ENCODE peak calls at places on chromosomes 5 and 9, in eight cellular contexts. One of them, this sample, is unnamed. For H3K4me1, the result is how much of the 10 kb centered on the place peaks cover.

GRCh38 chr5:77843570-77844407 is 67.7 kb upstream of the TBCA start:
- DNase-seq in tibial artery: no peak
- DNase-seq in right atrium auricular region: no peak
- DNase-seq in endothelial cell of umbilical vein: no peak
- DNase-seq in stomach: no peak
- DNase-seq in heart left ventricle: no peak
- DNase-seq in pancreas: no peak
- DNase-seq in psoas muscle: no peak
- DNase-seq in this sample: peak

GRCh38 chr5:3592298-3592697 is 3.3 kb upstream of the IRX1 start:
- DNase-seq in tibial artery: no peak
- DNase-seq in right atrium auricular region: no peak
- DNase-seq in stomach: no peak
- DNase-seq in endothelial cell of umbilical vein: no peak
- DNase-seq in psoas muscle: no peak
- DNase-seq in heart left ventricle: no peak
- DNase-seq in pancreas: no peak
- DNase-seq in this sample: no peak

GRCh38 chr5:104265531-104266130 is 703.0 kb upstream of the NUDT12 start:
- DNase-seq in pancreas: no peak
- DNase-seq in endothelial cell of umbilical vein: no peak
- DNase-seq in psoas muscle: no peak
- DNase-seq in right atrium auricular region: no peak
- DNase-seq in heart left ventricle: no peak
- DNase-seq in stomach: no peak
- DNase-seq in tibial artery: no peak
- DNase-seq in this sample: no peak

GRCh38 chr9:121660876-121661275 is 9.4 kb downstream of the DAB2IP start:
- DNase-seq in tibial artery: no peak
- DNase-seq in stomach: no peak
- DNase-seq in endothelial cell of umbilical vein: no peak
- DNase-seq in psoas muscle: no peak
- DNase-seq in heart left ventricle: no peak
- DNase-seq in pancreas: no peak
- DNase-seq in right atrium auricular region: no peak
- DNase-seq in this sample: no peak

GRCh38 chr5:179348011-179348530 is 2.8 kb upstream of the ADAMTS2 start:
- DNase-seq in heart left ventricle: no peak
- DNase-seq in psoas muscle: no peak
- DNase-seq in tibial artery: no peak
- DNase-seq in stomach: no peak
- DNase-seq in right atrium auricular region: no peak
- DNase-seq in pancreas: no peak
- DNase-seq in endothelial cell of umbilical vein: no peak
- DNase-seq in this sample: no peak

GRCh38 chr9:16521868-16522381 is 348.5 kb downstream of the BNC2 start:
- DNase-seq in right atrium auricular region: no peak
- DNase-seq in heart left ventricle: peak
- DNase-seq in psoas muscle: peak
- DNase-seq in pancreas: no peak
- DNase-seq in endothelial cell of umbilical vein: peak
- DNase-seq in tibial artery: peak
- DNase-seq in stomach: no peak
- DNase-seq in this sample: no peak

GRCh38 chr5:178207183-178207916 is 3.0 kb downstream of the HNRNPAB start:
- DNase-seq in tibial artery: no peak
- DNase-seq in right atrium auricular region: no peak
- DNase-seq in pancreas: peak
- DNase-seq in stomach: peak
- DNase-seq in heart left ventricle: no peak
- DNase-seq in psoas muscle: no peak
- DNase-seq in endothelial cell of umbilical vein: peak
- DNase-seq in this sample: peak

GRCh38 chr9:126373241-126373640 is 46.6 kb downstream of the MVB12B start:
- DNase-seq in tibial artery: no peak
- DNase-seq in right atrium auricular region: no peak
- DNase-seq in heart left ventricle: no peak
- DNase-seq in endothelial cell of umbilical vein: peak
- DNase-seq in pancreas: no peak
- DNase-seq in psoas muscle: no peak
- DNase-seq in stomach: no peak
- DNase-seq in this sample: no peak

GRCh38 chr5:55220433-55221185 is 6.5 kb downstream of the MCIDAS start:
- DNase-seq in tibial artery: no peak
- DNase-seq in endothelial cell of umbilical vein: no peak
- DNase-seq in psoas muscle: peak
- DNase-seq in heart left ventricle: no peak
- DNase-seq in stomach: peak
- DNase-seq in right atrium auricular region: no peak
- DNase-seq in pancreas: no peak
- DNase-seq in this sample: peak

GRCh38 chr5:82847564-82847963 is 229.6 kb downstream of the TMEM167A start:
- DNase-seq in heart left ventricle: no peak
- DNase-seq in psoas muscle: no peak
- DNase-seq in tibial artery: no peak
- DNase-seq in right atrium auricular region: no peak
- DNase-seq in pancreas: no peak
- DNase-seq in endothelial cell of umbilical vein: no peak
- DNase-seq in stomach: no peak
- DNase-seq in this sample: no peak

GRCh38 chr5:124660229-124661093 is 86.0 kb downstream of the ZNF608 start:
- DNase-seq in tibial artery: no peak
- DNase-seq in stomach: no peak
- DNase-seq in right atrium auricular region: no peak
- DNase-seq in pancreas: peak
- DNase-seq in endothelial cell of umbilical vein: no peak
- DNase-seq in heart left ventricle: no peak
- DNase-seq in psoas muscle: no peak
- DNase-seq in this sample: peak

GRCh38 chr5:134526483-134527155 is 1.1 kb downstream of the JADE2 start:
- DNase-seq in tibial artery: peak
- DNase-seq in pancreas: peak
- DNase-seq in endothelial cell of umbilical vein: peak
- DNase-seq in right atrium auricular region: peak
- DNase-seq in psoas muscle: peak
- DNase-seq in heart left ventricle: peak
- DNase-seq in stomach: peak
- DNase-seq in this sample: peak

GRCh38 chr9:75039804-75040203 is 11.7 kb upstream of the CARNMT1 start:
- DNase-seq in stomach: no peak
- DNase-seq in endothelial cell of umbilical vein: no peak
- DNase-seq in heart left ventricle: no peak
- DNase-seq in pancreas: no peak
- DNase-seq in psoas muscle: no peak
- DNase-seq in tibial artery: no peak
- DNase-seq in right atrium auricular region: no peak
- DNase-seq in this sample: no peak

GRCh38 chr5:5492087-5492933 is 69.8 kb downstream of the ICE1 start:
- DNase-seq in heart left ventricle: no peak
- DNase-seq in tibial artery: no peak
- DNase-seq in pancreas: peak
- DNase-seq in psoas muscle: no peak
- DNase-seq in endothelial cell of umbilical vein: peak
- DNase-seq in stomach: no peak
- DNase-seq in right atrium auricular region: no peak
- DNase-seq in this sample: no peak

GRCh38 chr5:91419571-91420537 is 36.7 kb upstream of the ARRDC3 start:
- DNase-seq in heart left ventricle: peak
- DNase-seq in right atrium auricular region: peak
- DNase-seq in endothelial cell of umbilical vein: peak
- DNase-seq in tibial artery: peak
- DNase-seq in psoas muscle: peak
- DNase-seq in pancreas: peak
- DNase-seq in stomach: peak
- DNase-seq in this sample: peak

GRCh38 chr5:57836331-57836730 is 353.7 kb upstream of the ACTBL2 start:
- DNase-seq in tibial artery: no peak
- DNase-seq in psoas muscle: no peak
- DNase-seq in right atrium auricular region: no peak
- DNase-seq in endothelial cell of umbilical vein: no peak
- DNase-seq in stomach: no peak
- DNase-seq in heart left ventricle: no peak
- DNase-seq in pancreas: no peak
- DNase-seq in this sample: no peak

GRCh38 chr5:142803428-142804111 is 33.4 kb downstream of the ARHGAP26 start:
- DNase-seq in tibial artery: no peak
- DNase-seq in psoas muscle: peak
- DNase-seq in endothelial cell of umbilical vein: peak
- DNase-seq in heart left ventricle: peak
- DNase-seq in stomach: no peak
- DNase-seq in pancreas: no peak
- DNase-seq in right atrium auricular region: peak
- DNase-seq in this sample: no peak

GRCh38 chr9:105403552-105404246 is 44.1 kb upstream of the FSD1L start:
- DNase-seq in psoas muscle: no peak
- DNase-seq in pancreas: no peak
- DNase-seq in endothelial cell of umbilical vein: no peak
- DNase-seq in stomach: no peak
- DNase-seq in tibial artery: no peak
- DNase-seq in heart left ventricle: no peak
- DNase-seq in right atrium auricular region: no peak
- DNase-seq in this sample: no peak

GRCh38 chr9:131657890-131658752 is 81.8 kb downstream of the RAPGEF1 start:
- DNase-seq in stomach: no peak
- DNase-seq in pancreas: no peak
- DNase-seq in heart left ventricle: no peak
- DNase-seq in endothelial cell of umbilical vein: peak
- DNase-seq in psoas muscle: no peak
- DNase-seq in right atrium auricular region: no peak
- DNase-seq in tibial artery: no peak
- DNase-seq in this sample: no peak
- H3K27ac ChIP-seq in stomach: peak
- H3K27ac ChIP-seq in pancreas: peak
- H3K27ac ChIP-seq in heart left ventricle: peak
- H3K27ac ChIP-seq in endothelial cell of umbilical vein: peak
- H3K27ac ChIP-seq in psoas muscle: peak
- H3K27ac ChIP-seq in right atrium auricular region: peak
- H3K27ac ChIP-seq in tibial artery: peak
- H3K27ac ChIP-seq in this sample: no peak

GRCh38 chr5:14591548-14591947 is 10.0 kb downstream of the OTULINL start:
- DNase-seq in tibial artery: no peak
- DNase-seq in psoas muscle: no peak
- DNase-seq in stomach: no peak
- DNase-seq in right atrium auricular region: no peak
- DNase-seq in pancreas: no peak
- DNase-seq in heart left ventricle: no peak
- DNase-seq in endothelial cell of umbilical vein: no peak
- DNase-seq in this sample: no peak
- H3K4me1 ChIP-seq in tibial artery: under half
- H3K4me1 ChIP-seq in psoas muscle: under half
- H3K4me1 ChIP-seq in stomach: under half
- H3K4me1 ChIP-seq in right atrium auricular region: under half
- H3K4me1 ChIP-seq in pancreas: under half
- H3K4me1 ChIP-seq in heart left ventricle: half or more
- H3K4me1 ChIP-seq in endothelial cell of umbilical vein: under half
- H3K4me1 ChIP-seq in this sample: under half

GRCh38 chr5:56732147-56732546 is 83.2 kb upstream of the MAP3K1 start:
- DNase-seq in tibial artery: no peak
- DNase-seq in endothelial cell of umbilical vein: no peak
- DNase-seq in right atrium auricular region: no peak
- DNase-seq in pancreas: no peak
- DNase-seq in heart left ventricle: no peak
- DNase-seq in stomach: no peak
- DNase-seq in psoas muscle: no peak
- DNase-seq in this sample: no peak

GRCh38 chr5:56734066-56734766 is 81.1 kb upstream of the MAP3K1 start:
- DNase-seq in stomach: no peak
- DNase-seq in pancreas: peak
- DNase-seq in right atrium auricular region: no peak
- DNase-seq in tibial artery: no peak
- DNase-seq in psoas muscle: no peak
- DNase-seq in endothelial cell of umbilical vein: no peak
- DNase-seq in heart left ventricle: no peak
- DNase-seq in this sample: no peak

GRCh38 chr5:56737002-56737621 is 78.2 kb upstream of the MAP3K1 start:
- DNase-seq in psoas muscle: no peak
- DNase-seq in tibial artery: no peak
- DNase-seq in heart left ventricle: peak
- DNase-seq in stomach: no peak
- DNase-seq in right atrium auricular region: no peak
- DNase-seq in endothelial cell of umbilical vein: peak
- DNase-seq in pancreas: no peak
- DNase-seq in this sample: no peak

GRCh38 chr5:56735845-56736641 is 79.3 kb upstream of the MAP3K1 start:
- DNase-seq in psoas muscle: no peak
- DNase-seq in tibial artery: no peak
- DNase-seq in pancreas: no peak
- DNase-seq in stomach: no peak
- DNase-seq in endothelial cell of umbilical vein: no peak
- DNase-seq in heart left ventricle: no peak
- DNase-seq in right atrium auricular region: no peak
- DNase-seq in this sample: no peak

DNA sequence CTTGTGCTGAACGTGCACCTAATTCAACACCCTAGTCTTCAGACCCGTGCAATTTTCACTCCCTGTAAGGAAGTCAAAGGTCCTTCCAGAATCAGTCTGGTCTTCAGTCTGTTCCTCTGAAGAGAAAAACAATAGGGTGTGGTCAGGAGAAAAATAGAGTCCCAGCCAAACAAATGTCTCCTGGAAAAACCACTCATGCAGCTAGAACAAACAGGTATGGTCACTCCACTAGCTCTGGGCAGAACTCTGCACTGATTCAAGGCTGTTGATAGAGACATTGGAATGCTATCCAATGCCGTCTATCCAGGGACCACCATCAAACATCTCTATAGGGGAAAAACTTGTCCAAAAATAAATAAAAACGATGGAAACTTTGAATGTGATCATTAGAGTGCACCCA is 81.8 kb upstream of the MAP3K1 start:
- DNase-seq in endothelial cell of umbilical vein: no peak
- DNase-seq in right atrium auricular region: no peak
- DNase-seq in heart left ventricle: no peak
- DNase-seq in stomach: no peak
- DNase-seq in tibial artery: no peak
- DNase-seq in psoas muscle: no peak
- DNase-seq in pancreas: no peak
- DNase-seq in this sample: no peak
- H3K27ac ChIP-seq in endothelial cell of umbilical vein: no peak
- H3K27ac ChIP-seq in right atrium auricular region: no peak
- H3K27ac ChIP-seq in heart left ventricle: no peak
- H3K27ac ChIP-seq in stomach: no peak
- H3K27ac ChIP-seq in tibial artery: no peak
- H3K27ac ChIP-seq in psoas muscle: no peak
- H3K27ac ChIP-seq in pancreas: no peak
- H3K27ac ChIP-seq in this sample: no peak

DNA sequence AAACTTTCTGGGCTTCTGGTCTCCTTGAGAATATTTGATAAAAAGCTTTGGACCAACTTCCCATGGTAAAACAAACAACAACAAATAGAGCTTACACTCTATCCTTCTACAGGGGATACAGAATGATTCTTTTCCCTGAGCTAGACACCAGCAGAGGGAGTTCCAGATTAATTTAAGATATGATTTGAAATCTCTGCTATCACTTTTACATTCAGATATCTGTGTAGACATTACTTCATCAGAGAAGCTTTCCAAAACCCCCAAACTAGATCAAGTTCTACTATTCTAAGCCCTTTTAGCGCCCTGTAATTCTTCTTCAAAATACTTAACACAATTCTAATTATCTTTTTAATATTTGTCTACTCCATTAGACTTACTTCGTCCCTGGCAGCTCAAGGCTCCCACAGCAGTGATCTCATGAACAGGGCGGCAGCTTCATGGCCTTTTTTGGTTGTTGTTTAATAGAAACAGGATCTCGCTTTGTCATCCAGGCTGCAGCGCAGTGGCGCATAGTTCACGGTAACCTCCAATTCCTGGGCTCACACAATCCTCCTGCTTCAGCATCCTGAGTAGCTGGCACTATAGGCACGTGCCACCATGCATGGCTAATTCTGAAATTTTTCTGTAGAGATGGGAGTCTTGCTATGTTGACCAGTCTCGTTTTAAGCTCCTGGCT is 938 bp upstream of the GALNT12 start:
- DNase-seq in pancreas: no peak
- DNase-seq in tibial artery: no peak
- DNase-seq in heart left ventricle: no peak
- DNase-seq in right atrium auricular region: no peak
- DNase-seq in psoas muscle: no peak
- DNase-seq in endothelial cell of umbilical vein: no peak
- DNase-seq in stomach: no peak
- DNase-seq in this sample: no peak
- H3K4me1 ChIP-seq in pancreas: under half
- H3K4me1 ChIP-seq in tibial artery: under half
- H3K4me1 ChIP-seq in heart left ventricle: under half
- H3K4me1 ChIP-seq in right atrium auricular region: under half
- H3K4me1 ChIP-seq in psoas muscle: under half
- H3K4me1 ChIP-seq in endothelial cell of umbilical vein: under half
- H3K4me1 ChIP-seq in stomach: half or more
- H3K4me1 ChIP-seq in this sample: under half

This sample was measured in testis.